ENCODE peak calls at places on chromosomes 11 and 22, in ten cellular contexts. Z is H1, P is stomach, U is breast epithelium, G is transverse colon, W is prostate gland, Y is sigmoid colon, L is endothelial cell of umbilical vein, J is suprapubic skin, O is HCT116. K is an unnamed sample. For H3K4me1, the result is how much of the 10 kb centered on the place peaks cover.

GRCh38 chr11:45098929-45099328 is 47.5 kb upstream of the PRDM11 start:
- DNase-seq in Z (peak), P (no peak), U (no peak), G (no peak), W (no peak), Y (no peak), L (no peak), J (no peak), O (no peak), K (peak)

GRCh38 chr11:35566161-35566560 is 40.7 kb upstream of the PAMR1 start:
- DNase-seq in Z (no peak), P (no peak), U (no peak), G (no peak), W (no peak), Y (no peak), L (peak), J (no peak), O (no peak), K (no peak)

GRCh38 chr11:69490516-69490915 is 9.1 kb downstream of the LINC01488 start:
- DNase-seq in Z (no peak), P (no peak), U (no peak), G (no peak), W (no peak), Y (no peak), L (no peak), J (no peak), O (no peak), K (no peak)

GRCh38 chr11:119167933-119168332 is 592 bp upstream of the NLRX1 start:
- DNase-seq in Z (no peak), P (peak), U (no peak), G (peak), W (no peak), Y (no peak), L (no peak), J (no peak), O (no peak), K (no peak)

GRCh38 chr11:110859240-110859835 is 147.1 kb upstream of the ARHGAP20 start:
- DNase-seq in Z (no peak), P (no peak), U (no peak), G (no peak), W (no peak), Y (no peak), L (no peak), J (no peak), O (no peak), K (no peak)

GRCh38 chr11:102983491-102983890 is 28.0 kb upstream of the MMP13 start:
- DNase-seq in Z (no peak), P (no peak), U (no peak), G (no peak), W (no peak), Y (no peak), L (no peak), J (no peak), O (no peak), K (no peak)

GRCh38 chr22:50739279-50739691 is 1.3 kb downstream of the ACR start:
- DNase-seq in Z (no peak), P (peak), U (no peak), G (no peak), W (no peak), Y (no peak), L (no peak), J (peak), O (no peak), K (no peak)

GRCh38 chr11:63829823-63830489 is 9.0 kb upstream of the MARK2 start:
- DNase-seq in Z (peak), P (no peak), U (no peak), G (no peak), W (no peak), Y (no peak), L (peak), J (no peak), O (no peak), K (no peak)

GRCh38 chr22:37051629-37052385 is at the start of gene KCTD17:
- DNase-seq in Z (peak), P (peak), U (no peak), G (peak), W (peak), Y (peak), L (peak), J (peak), O (peak), K (no peak)

GRCh38 chr11:130633466-130633865 is 185.0 kb downstream of the ADAMTS15 start:
- DNase-seq in Z (no peak), P (no peak), U (no peak), G (no peak), W (no peak), Y (no peak), L (no peak), J (no peak), O (no peak), K (peak)

GRCh38 chr22:45483918-45484499 is 18.7 kb upstream of the FBLN1 start:
- DNase-seq in Z (no peak), P (no peak), U (no peak), G (no peak), W (no peak), Y (no peak), L (no peak), J (no peak), O (no peak), K (no peak)

GRCh38 chr11:1194977-1195689 is 27.7 kb upstream of the MUC5B start:
- DNase-seq in Z (no peak), P (peak), U (peak), G (peak), W (no peak), Y (peak), L (no peak), J (peak), O (no peak), K (no peak)

GRCh38 chr11:116415095-116415494 is 357.7 kb downstream of the BUD13 start:
- DNase-seq in Z (no peak), P (no peak), U (no peak), G (no peak), W (no peak), Y (no peak), L (no peak), J (no peak), O (no peak), K (no peak)

GRCh38 chr22:45689195-45689594 is 17.6 kb downstream of the ATXN10 start:
- DNase-seq in Z (no peak), P (no peak), U (no peak), G (no peak), W (no peak), Y (no peak), L (no peak), J (no peak), O (no peak), K (no peak)

GRCh38 chr11:119891392-119891791 is 162.4 kb upstream of the NECTIN1 start:
- DNase-seq in Z (no peak), P (no peak), U (no peak), G (no peak), W (no peak), Y (no peak), L (no peak), J (no peak), O (no peak), K (no peak)

GRCh38 chr11:9160166-9160565 is 68.8 kb upstream of the SCUBE2 start:
- DNase-seq in Z (no peak), P (no peak), U (no peak), G (no peak), W (no peak), Y (no peak), L (peak), J (no peak), O (no peak), K (no peak)

GRCh38 chr22:49660794-49661781 is 166.6 kb downstream of the BRD1 start:
- DNase-seq in Z (peak), P (no peak), U (peak), G (peak), W (no peak), Y (peak), L (no peak), J (peak), O (no peak), K (no peak)

GRCh38 chr11:111550258-111550657 is 9.7 kb downstream of the LAYN start:
- DNase-seq in Z (no peak), P (no peak), U (no peak), G (no peak), W (no peak), Y (no peak), L (no peak), J (no peak), O (no peak), K (no peak)

GRCh38 chr11:44627911-44628729 is 62.7 kb downstream of the CD82 start:
- DNase-seq in Z (no peak), P (peak), U (no peak), G (peak), W (peak), Y (peak), L (peak), J (peak), O (no peak), K (peak)

GRCh38 chr22:21984793-21985192 is 2.2 kb upstream of the TOP3B start:
- DNase-seq in Z (peak), P (no peak), U (no peak), G (no peak), W (no peak), Y (no peak), L (peak), J (no peak), O (peak), K (no peak)

GRCh38 chr11:135027461-135027860 is 615.4 kb upstream of the B3GAT1 start:
- DNase-seq in Z (peak), P (peak), U (no peak), G (peak), W (no peak), Y (no peak), L (peak), J (no peak), O (no peak), K (no peak)

GRCh38 chr22:45587638-45588481 is 83.8 kb upstream of the ATXN10 start:
- DNase-seq in Z (no peak), P (no peak), U (no peak), G (no peak), W (no peak), Y (no peak), L (no peak), J (no peak), O (no peak), K (no peak)

GRCh38 chr11:122139595-122139866 is 23.5 kb upstream of the BLID start:
- DNase-seq in Z (no peak), P (no peak), U (no peak), G (no peak), W (no peak), Y (no peak), L (peak), J (no peak), O (no peak), K (no peak)

GRCh38 chr11:122141757-122142156 is 25.7 kb upstream of the BLID start:
- DNase-seq in Z (no peak), P (no peak), U (no peak), G (no peak), W (no peak), Y (no peak), L (no peak), J (no peak), O (no peak), K (no peak)

GRCh38 chr11:122137081-122137793 is 21.2 kb upstream of the BLID start:
- DNase-seq in Z (no peak), P (no peak), U (no peak), G (no peak), W (no peak), Y (no peak), L (peak), J (no peak), O (peak), K (no peak)

GRCh38 chr11:122138759-122139594 is 23.0 kb upstream of the BLID start:
- DNase-seq in Z (no peak), P (no peak), U (no peak), G (no peak), W (no peak), Y (no peak), L (peak), J (no peak), O (no peak), K (no peak)

GRCh38 chr11:122140535-122140934 is 24.5 kb upstream of the BLID start:
- DNase-seq in Z (no peak), P (no peak), U (no peak), G (no peak), W (no peak), Y (no peak), L (peak), J (no peak), O (no peak), K (no peak)
- TF ChIP-seq POLR2AphosphoS5 in Z (no peak), P (no peak), U (no peak), G (no peak), W (no peak), Y (no peak), L (no peak), J (no peak), O (peak), K (no peak)

GRCh38 chr11:121586727-121587126 is 134.0 kb upstream of the SORL1-AS1 start:
- DNase-seq in Z (no peak), P (no peak), U (no peak), G (peak), W (no peak), Y (no peak), L (no peak), J (no peak), O (no peak), K (no peak)
- H3K4me1 ChIP-seq in Z (under half), P (under half), U (under half), G (under half), W (under half), Y (under half), L (under half), J (under half), O (under half), K (under half)

DNA sequence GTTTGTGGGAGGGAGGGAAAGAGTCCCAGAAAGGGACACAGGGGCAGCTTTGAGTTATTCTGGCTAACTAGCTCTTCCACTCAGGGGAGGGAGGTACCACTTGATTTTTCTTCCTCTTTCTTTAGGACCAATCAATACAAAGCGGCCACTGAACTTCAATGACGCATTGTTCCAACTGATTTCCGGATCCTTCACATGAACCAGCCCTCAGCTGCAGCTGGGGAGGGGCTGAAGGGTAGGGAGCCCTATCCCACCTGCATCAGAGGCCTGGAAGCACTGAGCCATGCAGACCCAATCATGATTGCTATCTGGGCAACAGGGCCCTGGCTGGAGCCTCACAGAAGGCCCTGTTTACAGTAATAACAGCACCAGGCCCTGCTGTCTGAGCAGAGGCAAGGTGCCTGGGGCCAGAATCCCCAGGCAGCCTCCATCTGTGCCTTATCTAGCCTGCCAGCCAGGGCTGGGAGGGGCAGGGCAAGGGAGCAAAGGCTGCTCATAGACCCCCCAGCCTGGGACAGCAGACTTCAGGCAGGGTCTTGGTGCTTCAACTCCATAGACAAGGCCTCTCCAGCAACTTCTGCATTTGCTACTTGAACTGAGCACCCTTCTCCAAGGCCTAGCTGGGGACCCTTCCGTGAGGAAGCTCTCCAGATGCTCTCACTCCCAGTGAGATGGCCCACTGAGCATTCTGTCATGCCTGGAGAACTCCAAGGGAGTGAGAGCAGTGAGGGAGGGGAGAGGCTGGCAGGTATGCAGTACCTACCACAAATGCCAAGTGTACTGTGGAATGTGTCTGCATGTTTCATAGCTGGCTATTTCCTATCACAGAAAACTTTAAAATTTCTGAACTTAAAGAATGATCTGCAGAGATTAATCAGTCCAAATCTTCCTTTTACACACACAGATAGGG is 22.5 kb downstream of the CLPB start:
- DNase-seq in Z (no peak), P (no peak), U (no peak), G (peak), W (no peak), Y (peak), L (no peak), J (no peak), O (no peak), K (no peak)
- TF ChIP-seq POLR2A in Z (no peak), P (no peak), U (no peak), G (no peak), W (no peak), Y (no peak), L (no peak), J (no peak), O (no peak), K (no peak)

DNA sequence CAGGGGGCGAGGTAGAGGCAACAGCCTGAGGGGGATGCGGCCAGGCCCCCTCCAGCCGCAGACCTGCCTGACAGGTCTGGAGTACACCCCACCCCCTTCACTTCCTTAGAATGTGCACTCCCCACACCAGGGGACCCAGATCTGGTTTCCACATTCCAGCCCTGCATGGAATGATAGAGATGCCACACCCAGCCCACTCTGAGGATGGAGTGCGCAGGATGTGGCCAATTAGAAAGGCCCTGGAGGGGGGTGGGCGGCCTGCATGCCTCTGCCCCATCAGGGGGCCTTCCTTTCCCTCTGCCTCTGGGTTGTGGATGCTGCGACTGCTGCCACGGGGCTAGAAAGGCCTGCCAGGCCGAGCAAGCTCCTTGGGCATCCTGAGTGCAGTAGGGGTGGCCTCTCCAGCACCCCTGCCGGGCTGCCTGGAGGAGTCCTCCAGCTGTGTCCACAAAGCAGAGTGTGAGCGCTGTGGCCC is 28.2 kb upstream of the MGAT3 start:
- DNase-seq in Z (peak), P (no peak), U (no peak), G (no peak), W (no peak), Y (no peak), L (no peak), J (no peak), O (no peak), K (no peak)
- TF ChIP-seq POLR2AphosphoS5 in Z (no peak), P (no peak), U (no peak), G (no peak), W (no peak), Y (no peak), L (no peak), J (no peak), O (no peak), K (no peak)

DNA sequence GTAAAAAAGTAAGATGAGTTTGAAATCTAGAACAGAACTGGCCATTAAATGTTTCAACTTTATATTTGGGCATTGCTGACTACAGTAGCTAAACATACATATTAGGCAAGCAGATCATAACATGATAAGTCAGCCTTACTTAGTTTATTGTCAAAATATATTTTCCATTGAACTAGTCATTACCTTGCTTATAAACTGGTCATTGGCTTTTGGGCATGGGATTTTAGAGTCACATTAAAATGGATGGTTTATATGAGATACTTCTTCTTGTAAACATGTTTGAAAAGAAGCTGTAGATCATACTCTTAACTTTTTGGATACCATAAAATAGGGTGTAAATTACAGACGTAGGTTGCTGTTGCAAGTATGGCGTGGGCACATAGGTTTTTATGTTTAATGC is 2.7 kb downstream of the HIPK3 start:
- DNase-seq in Z (no peak), P (no peak), U (no peak), G (no peak), W (no peak), Y (no peak), L (peak), J (no peak), O (no peak), K (no peak)
- H3K4me1 ChIP-seq in Z (under half), P (under half), U (under half), G (half or more), W (under half), Y (under half), L (under half), J (half or more), O (under half), K (half or more)

DNA sequence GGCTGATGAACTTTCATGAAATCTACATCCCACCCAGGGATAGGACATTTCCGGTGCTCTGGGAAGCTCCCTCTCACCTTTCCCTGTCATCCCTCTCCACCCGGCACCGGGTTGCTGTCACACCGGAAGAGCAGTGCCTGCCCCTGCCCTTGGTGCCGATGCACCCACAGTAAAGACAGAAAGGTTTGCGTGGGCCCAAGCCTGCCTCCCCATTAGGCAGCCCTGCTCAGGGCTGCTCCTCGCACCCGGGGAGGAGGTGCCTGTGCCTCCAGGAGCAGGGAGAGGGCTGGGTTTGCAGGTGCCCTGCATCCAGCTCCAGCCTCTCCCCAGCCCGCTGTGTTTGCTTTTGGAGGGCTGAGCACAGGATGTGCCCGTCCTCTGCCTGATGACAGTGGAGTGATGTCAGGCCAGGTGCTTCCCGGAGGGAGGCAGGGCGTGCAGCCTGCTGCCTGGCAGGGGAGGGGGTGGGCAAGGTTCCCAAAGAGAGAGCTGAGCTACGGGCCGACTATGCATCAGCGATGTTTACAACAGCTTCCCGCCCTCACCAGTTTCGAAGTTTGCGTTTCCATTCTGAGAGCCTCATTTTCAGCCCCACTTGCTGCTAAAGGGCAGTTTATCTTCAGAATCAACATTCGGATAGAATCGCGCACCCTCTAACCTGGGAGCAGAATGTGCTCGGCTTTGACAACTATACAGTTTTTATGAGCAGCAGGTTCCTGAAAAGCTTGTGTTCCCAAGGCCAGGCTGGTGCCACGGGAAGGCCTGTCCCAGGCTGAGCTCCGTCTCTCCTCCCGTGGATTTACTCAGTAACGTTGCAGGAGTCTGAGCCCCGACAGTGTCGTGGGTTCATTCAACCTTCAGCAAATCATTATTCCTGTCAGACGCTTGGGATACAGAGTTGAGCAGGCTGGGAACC is 83.2 kb upstream of the CLDN5 start:
- DNase-seq in Z (peak), P (peak), U (peak), G (peak), W (peak), Y (no peak), L (peak), J (peak), O (no peak), K (no peak)
- TF ChIP-seq POLR2A in Z (no peak), P (no peak), U (no peak), G (no peak), W (peak), Y (no peak), L (no peak), J (no peak), O (no peak), K (no peak)